ENCODE peak calls at places on chromosome 1, in five cellular contexts. I is right atrium auricular region, B is HEK293T, V is fibroblast of the conjunctiva, W is heart left ventricle. T is an unnamed sample.

GRCh38 chr1:23980725-23981063 is 567 bp upstream of the SRSF10 start:
- DNase-seq in V (peak), B (peak), W (no peak), I (no peak), T (peak)

GRCh38 chr1:6795661-6796060 is 10.4 kb downstream of the CAMTA1 start:
- DNase-seq in V (no peak), B (no peak), W (no peak), I (no peak), T (no peak)

GRCh38 chr1:55420866-55421265 is 205.7 kb upstream of the USP24 start:
- DNase-seq in I (no peak), B (no peak), V (no peak), W (no peak), T (no peak)

GRCh38 chr1:213374369-213374768 is 323.3 kb downstream of the RPS6KC1 start:
- DNase-seq in I (no peak), W (peak), V (peak), B (peak), T (peak)

GRCh38 chr1:72111662-72112061 is 170.7 kb downstream of the NEGR1 start:
- DNase-seq in W (no peak), V (no peak), B (no peak), I (no peak), T (peak)

GRCh38 chr1:203520315-203520714 is 26.4 kb downstream of the OPTC start:
- DNase-seq in I (no peak), B (no peak), V (no peak), W (no peak), T (no peak)

GRCh38 chr1:180188679-180189175 is 34.1 kb downstream of the QSOX1 start:
- DNase-seq in B (no peak), V (no peak), I (no peak), W (no peak), T (peak)

GRCh38 chr1:119081705-119082104 is 58.7 kb downstream of the WARS2 start:
- DNase-seq in B (no peak), I (no peak), V (no peak), W (no peak), T (no peak)

GRCh38 chr1:169119405-169119804 is 12.9 kb downstream of the ATP1B1 start:
- DNase-seq in B (no peak), W (no peak), V (no peak), I (no peak), T (no peak)

GRCh38 chr1:76501576-76502219 is 365.6 kb upstream of the ST6GALNAC5 start:
- DNase-seq in B (no peak), V (no peak), I (no peak), W (no peak), T (no peak)